ENCODE peak calls at places on chromosomes 12 and 14, in ten cellular contexts. L, Z, T, H, U, G, F, N, R and Q are unnamed samples.

GRCh38 chr12:24025153-24025798 is 75.8 kb upstream of the SOX5 start:
- DNase-seq in L (no peak), Z (no peak), T (no peak), H (peak), U (no peak), G (peak), F (no peak), N (peak), R (no peak), Q (no peak)

GRCh38 chr14:104800600-104801283 is at the start of gene ZBTB42:
- DNase-seq in L (peak), Z (peak), T (peak), H (no peak), U (no peak), G (peak), F (peak), N (peak), R (peak), Q (peak)

GRCh38 chr12:93135286-93136239 is 206.5 kb upstream of the EEA1 start:
- DNase-seq in L (no peak), Z (no peak), T (no peak), H (peak), U (no peak), G (peak), F (no peak), N (no peak), R (no peak), Q (peak)

GRCh38 chr12:12531194-12531593 is 31.5 kb downstream of the DUSP16 start:
- DNase-seq in L (no peak), Z (no peak), T (no peak), H (no peak), U (no peak), G (no peak), F (no peak), N (no peak), R (no peak), Q (no peak)

GRCh38 chr12:240566-240965 is 22.1 kb downstream of the SLC6A13 start:
- DNase-seq in L (no peak), Z (no peak), T (no peak), H (no peak), U (no peak), G (no peak), F (no peak), N (no peak), R (no peak), Q (no peak)

GRCh38 chr14:91154851-91155625 is 41.2 kb downstream of the DGLUCY start:
- DNase-seq in L (peak), Z (no peak), T (peak), H (peak), U (no peak), G (peak), F (no peak), N (peak), R (peak), Q (no peak)

GRCh38 chr12:4540633-4541032 is 1.9 kb downstream of the RAD51AP1 start:
- DNase-seq in L (no peak), Z (no peak), T (no peak), H (no peak), U (no peak), G (no peak), F (no peak), N (no peak), R (no peak), Q (no peak)

GRCh38 chr12:79407671-79408622 is 282.8 kb downstream of the PAWR start:
- DNase-seq in L (peak), Z (peak), T (peak), H (peak), U (peak), G (peak), F (no peak), N (peak), R (peak), Q (peak)

GRCh38 chr14:90811641-90812040 is 4.6 kb downstream of the TTC7B start:
- DNase-seq in L (no peak), Z (no peak), T (no peak), H (no peak), U (no peak), G (no peak), F (no peak), N (no peak), R (no peak), Q (no peak)

GRCh38 chr12:122946690-122947271 is 19.5 kb downstream of the ABCB9 start:
- DNase-seq in L (peak), Z (peak), T (peak), H (peak), U (peak), G (peak), F (peak), N (peak), R (peak), Q (peak)

GRCh38 chr14:86015916-86016315 is 486.0 kb downstream of the FLRT2 start:
- DNase-seq in L (no peak), Z (no peak), T (no peak), H (peak), U (no peak), G (peak), F (no peak), N (peak), R (no peak), Q (no peak)

GRCh38 chr14:61438860-61439765 is 117.7 kb downstream of the PRKCH start:
- DNase-seq in L (no peak), Z (peak), T (peak), H (peak), U (peak), G (peak), F (no peak), N (peak), R (no peak), Q (peak)

GRCh38 chr14:98956181-98956580 is 315.8 kb downstream of the BCL11B start:
- DNase-seq in L (no peak), Z (no peak), T (no peak), H (no peak), U (no peak), G (no peak), F (no peak), N (no peak), R (no peak), Q (no peak)

GRCh38 chr12:27304856-27305255 is 27.8 kb upstream of the BMAL2 start:
- DNase-seq in L (no peak), Z (no peak), T (no peak), H (no peak), U (no peak), G (no peak), F (no peak), N (no peak), R (no peak), Q (no peak)
- H3K4me3 ChIP-seq in L (no peak), Z (no peak), T (no peak), H (no peak), U (no peak), G (no peak), F (no peak), N (no peak), R (no peak), Q (no peak)

DNA sequence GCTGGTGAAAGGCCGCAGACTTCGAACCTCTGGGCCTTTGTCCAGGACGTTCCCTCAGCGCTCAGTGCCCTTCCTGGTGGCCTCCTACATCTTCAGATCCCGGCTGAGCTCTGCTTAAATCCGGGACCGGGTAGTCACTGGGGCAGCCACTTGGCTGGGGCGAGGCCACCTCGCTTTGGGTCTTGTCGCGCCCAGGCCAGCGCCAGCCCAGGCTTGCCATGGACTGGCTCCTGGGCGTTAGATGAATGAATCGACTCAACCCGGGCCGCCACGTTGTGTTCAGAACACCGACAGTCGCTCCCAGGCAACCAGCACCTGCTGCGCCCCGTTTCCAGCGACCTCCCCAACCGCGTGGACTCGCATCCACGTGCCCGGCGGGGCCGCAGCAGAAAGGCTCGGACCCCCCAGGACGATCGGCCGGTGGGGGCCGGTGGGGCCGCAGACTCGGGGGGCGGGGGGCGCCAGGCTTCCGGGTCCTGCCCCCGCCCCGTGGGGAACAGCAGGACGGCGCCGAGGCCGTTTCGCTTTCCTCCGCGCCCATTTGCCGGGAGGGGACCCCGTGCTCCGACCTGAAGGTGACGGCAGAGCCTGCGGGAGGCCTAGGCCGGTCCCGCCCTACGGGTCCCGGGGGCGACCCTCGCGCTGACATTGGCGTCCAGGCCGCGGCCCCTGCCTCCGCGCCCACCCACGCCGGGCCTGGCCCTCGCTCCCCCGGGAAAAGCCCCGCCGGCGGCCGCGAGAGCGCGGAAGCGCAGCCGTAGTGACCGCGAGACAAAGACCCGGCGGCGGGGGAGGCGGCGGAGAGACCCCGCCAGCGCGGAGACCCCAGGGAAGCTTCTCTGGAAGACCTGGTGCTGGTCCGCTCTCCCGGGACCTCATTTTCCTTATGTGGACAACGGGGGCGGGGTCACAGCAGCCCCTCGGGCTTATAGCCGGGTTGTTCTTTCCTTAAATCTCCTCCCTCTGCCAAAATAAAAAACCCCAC is 37.3 kb upstream of the RCOR1 start:
- DNase-seq in L (no peak), Z (peak), T (peak), H (no peak), U (peak), G (no peak), F (no peak), N (peak), R (peak), Q (peak)
- H3K4me3 ChIP-seq in L (peak), Z (peak), T (peak), H (peak), U (peak), G (peak), F (peak), N (peak), R (peak), Q (peak)

GRCh38 chr12:101027200-101027599 is 182.8 kb downstream of the SLC5A8 start:
- DNase-seq in L (no peak), Z (no peak), T (no peak), H (no peak), U (no peak), G (no peak), F (no peak), N (no peak), R (no peak), Q (no peak)
- H3K4me3 ChIP-seq in L (no peak), Z (no peak), T (no peak), H (no peak), U (no peak), G (no peak), F (no peak), N (no peak), R (no peak), Q (no peak)

DNA sequence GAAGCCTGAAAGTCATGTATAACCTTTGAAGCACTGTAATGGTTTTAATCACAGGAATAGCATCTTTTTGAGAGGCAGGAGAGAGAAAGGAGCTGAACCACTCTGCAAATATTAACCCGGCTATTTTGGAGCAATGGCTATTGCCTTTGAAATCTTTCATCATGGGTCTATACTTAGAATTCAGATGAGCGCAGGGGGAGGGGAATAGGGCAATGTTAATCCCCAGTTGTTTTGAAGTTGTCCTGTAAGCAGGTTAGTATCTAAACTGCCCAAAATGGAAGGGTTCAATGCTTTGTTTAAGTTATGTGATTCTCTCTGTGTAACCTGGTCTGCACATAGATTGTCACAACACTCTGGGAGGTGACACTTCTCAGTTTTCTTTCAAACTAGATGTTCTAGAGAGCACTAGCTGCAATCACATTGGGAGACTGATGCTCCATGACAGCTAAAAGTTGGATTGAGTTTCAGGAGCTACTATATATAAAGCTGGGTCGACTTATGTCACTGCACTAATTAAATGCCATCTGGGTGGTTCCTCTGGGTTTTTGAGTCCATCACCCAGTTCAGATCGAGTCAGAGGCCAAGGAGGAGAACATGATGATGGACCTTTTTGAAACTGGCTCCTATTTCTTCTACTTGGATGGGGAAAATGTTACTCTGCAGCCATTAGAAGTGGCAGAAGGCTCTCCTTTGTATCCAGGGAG is at the start of gene MYF6:
- DNase-seq in L (no peak), Z (no peak), T (no peak), H (no peak), U (no peak), G (no peak), F (no peak), N (no peak), R (no peak), Q (no peak)
- H3K4me3 ChIP-seq in L (no peak), Z (peak), T (no peak), H (no peak), U (peak), G (peak), F (no peak), N (peak), R (no peak), Q (peak)

GRCh38 chr14:70045715-70046535 is 142.8 kb downstream of the SLC8A3 start:
- DNase-seq in L (no peak), Z (peak), T (peak), H (peak), U (peak), G (peak), F (no peak), N (peak), R (peak), Q (peak)
- H3K4me3 ChIP-seq in L (no peak), Z (no peak), T (no peak), H (no peak), U (no peak), G (no peak), F (no peak), N (no peak), R (no peak), Q (no peak)

GRCh38 chr12:71688961-71689570 is 3.2 kb downstream of the TMEM19 start:
- DNase-seq in L (no peak), Z (no peak), T (no peak), H (no peak), U (no peak), G (no peak), F (no peak), N (no peak), R (no peak), Q (no peak)
- H3K4me3 ChIP-seq in L (no peak), Z (no peak), T (no peak), H (no peak), U (no peak), G (no peak), F (no peak), N (no peak), R (no peak), Q (peak)

GRCh38 chr12:56896082-56896481 is 38.1 kb downstream of the SDR9C7 start:
- DNase-seq in L (no peak), Z (no peak), T (no peak), H (no peak), U (no peak), G (no peak), F (no peak), N (no peak), R (no peak), Q (no peak)

GRCh38 chr12:56898938-56899337 is 35.3 kb downstream of the SDR9C7 start:
- DNase-seq in L (no peak), Z (no peak), T (no peak), H (no peak), U (no peak), G (no peak), F (no peak), N (no peak), R (no peak), Q (no peak)

GRCh38 chr12:56903374-56903773 is 30.8 kb downstream of the SDR9C7 start:
- DNase-seq in L (no peak), Z (no peak), T (no peak), H (no peak), U (no peak), G (no peak), F (no peak), N (no peak), R (no peak), Q (no peak)

GRCh38 chr12:56897844-56898341 is 36.3 kb downstream of the SDR9C7 start:
- DNase-seq in L (no peak), Z (no peak), T (no peak), H (peak), U (no peak), G (no peak), F (no peak), N (no peak), R (no peak), Q (no peak)

GRCh38 chr12:56900583-56900982 is 33.6 kb downstream of the SDR9C7 start:
- DNase-seq in L (no peak), Z (no peak), T (no peak), H (peak), U (no peak), G (no peak), F (no peak), N (peak), R (no peak), Q (no peak)
- H3K4me3 ChIP-seq in L (no peak), Z (no peak), T (no peak), H (no peak), U (no peak), G (no peak), F (no peak), N (no peak), R (no peak), Q (no peak)

GRCh38 chr12:109174468-109174867 is 58.1 kb downstream of the ACACB start:
- DNase-seq in L (no peak), Z (no peak), T (no peak), H (no peak), U (no peak), G (no peak), F (no peak), N (no peak), R (no peak), Q (no peak)
- H3K4me3 ChIP-seq in L (no peak), Z (no peak), T (no peak), H (no peak), U (no peak), G (no peak), F (no peak), N (no peak), R (no peak), Q (no peak)

GRCh38 chr14:58660407-58660806 is 22.6 kb downstream of the DACT1 start:
- DNase-seq in L (no peak), Z (no peak), T (no peak), H (no peak), U (no peak), G (no peak), F (no peak), N (no peak), R (no peak), Q (no peak)

GRCh38 chr14:58662759-58663158 is 25.0 kb downstream of the DACT1 start:
- DNase-seq in L (no peak), Z (no peak), T (no peak), H (no peak), U (no peak), G (no peak), F (no peak), N (no peak), R (no peak), Q (no peak)

GRCh38 chr14:58663494-58664111 is 25.8 kb downstream of the DACT1 start:
- DNase-seq in L (no peak), Z (no peak), T (no peak), H (peak), U (no peak), G (peak), F (no peak), N (peak), R (no peak), Q (no peak)

GRCh38 chr14:58659846-58660245 is 22.1 kb downstream of the DACT1 start:
- DNase-seq in L (peak), Z (peak), T (peak), H (no peak), U (peak), G (no peak), F (no peak), N (no peak), R (peak), Q (no peak)

DNA sequence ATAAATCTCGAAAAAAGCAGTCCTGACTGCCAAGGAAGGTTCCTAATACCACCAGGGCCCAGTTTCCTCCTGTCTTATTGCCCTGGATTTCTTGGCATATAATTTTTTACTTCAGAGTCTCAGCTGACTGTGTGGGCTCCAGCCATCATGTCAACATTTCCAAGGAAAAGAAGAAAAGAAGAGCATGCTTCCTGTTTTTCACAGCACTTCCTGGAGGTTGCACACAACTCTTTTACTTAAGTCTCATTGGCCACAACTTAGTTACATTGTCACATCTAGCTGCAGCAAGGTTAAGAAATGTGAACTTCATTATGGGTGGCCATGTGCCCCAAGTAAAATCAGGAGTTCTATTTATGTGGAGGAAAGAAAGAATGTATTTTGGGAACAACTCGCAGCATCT is 24.3 kb downstream of the DACT1 start:
- DNase-seq in L (no peak), Z (no peak), T (no peak), H (no peak), U (no peak), G (no peak), F (no peak), N (peak), R (no peak), Q (no peak)
- H3K4me3 ChIP-seq in L (no peak), Z (no peak), T (no peak), H (no peak), U (no peak), G (no peak), F (no peak), N (no peak), R (no peak), Q (no peak)

GRCh38 chr14:22597771-22598098 is 365 bp upstream of the ABHD4 start:
- DNase-seq in L (no peak), Z (no peak), T (no peak), H (no peak), U (no peak), G (no peak), F (no peak), N (no peak), R (no peak), Q (no peak)

GRCh38 chr14:22596354-22596879 is 1.7 kb upstream of the ABHD4 start:
- DNase-seq in L (no peak), Z (no peak), T (no peak), H (no peak), U (no peak), G (no peak), F (no peak), N (no peak), R (no peak), Q (no peak)

GRCh38 chr14:22598896-22599244 is 770 bp downstream of the ABHD4 start:
- DNase-seq in L (no peak), Z (no peak), T (peak), H (peak), U (no peak), G (peak), F (no peak), N (peak), R (no peak), Q (peak)

GRCh38 chr14:22598099-22598895 is at the start of gene ABHD4:
- DNase-seq in L (peak), Z (peak), T (peak), H (peak), U (peak), G (peak), F (no peak), N (peak), R (peak), Q (peak)

GRCh38 chr14:22597265-22597664 is 835 bp upstream of the ABHD4 start:
- DNase-seq in L (no peak), Z (no peak), T (no peak), H (no peak), U (no peak), G (no peak), F (no peak), N (no peak), R (no peak), Q (no peak)
- H3K4me3 ChIP-seq in L (no peak), Z (peak), T (no peak), H (no peak), U (no peak), G (no peak), F (no peak), N (no peak), R (no peak), Q (no peak)